ENCODE peak calls at places on chromosomes 11 and 22, in seven cellular contexts. One of them, this sample, is unnamed.

GRCh38 chr11:1878134-1879031 is 13.3 kb downstream of the PRR33 start:
- DNase-seq in MCF 10A: no peak
- DNase-seq in glutamatergic neuron: no peak
- DNase-seq in suprapubic skin: peak
- DNase-seq in lower leg skin: no peak
- DNase-seq in heart left ventricle: peak
- DNase-seq in Peyer's patch: peak
- DNase-seq in this sample: peak

GRCh38 chr11:114354076-114354475 is 46.2 kb downstream of the C11orf71 start:
- DNase-seq in MCF 10A: peak
- DNase-seq in glutamatergic neuron: no peak
- DNase-seq in suprapubic skin: no peak
- DNase-seq in lower leg skin: no peak
- DNase-seq in heart left ventricle: no peak
- DNase-seq in Peyer's patch: no peak
- DNase-seq in this sample: no peak

GRCh38 chr11:212150-213100 is 4.9 kb downstream of the RIC8A start:
- DNase-seq in MCF 10A: no peak
- DNase-seq in glutamatergic neuron: peak
- DNase-seq in suprapubic skin: peak
- DNase-seq in lower leg skin: no peak
- DNase-seq in heart left ventricle: no peak
- DNase-seq in Peyer's patch: peak
- DNase-seq in this sample: no peak

GRCh38 chr11:12691473-12691872 is 17.3 kb downstream of the TEAD1 start:
- DNase-seq in MCF 10A: no peak
- DNase-seq in glutamatergic neuron: no peak
- DNase-seq in suprapubic skin: no peak
- DNase-seq in lower leg skin: no peak
- DNase-seq in heart left ventricle: no peak
- DNase-seq in Peyer's patch: no peak
- DNase-seq in this sample: no peak

GRCh38 chr11:79121351-79121750 is 319.5 kb downstream of the TENM4 start:
- DNase-seq in MCF 10A: no peak
- DNase-seq in glutamatergic neuron: no peak
- DNase-seq in suprapubic skin: no peak
- DNase-seq in lower leg skin: no peak
- DNase-seq in heart left ventricle: no peak
- DNase-seq in Peyer's patch: no peak
- DNase-seq in this sample: no peak

GRCh38 chr11:42170601-42171000 is 711.1 kb upstream of the LRRC4C start:
- DNase-seq in MCF 10A: no peak
- DNase-seq in glutamatergic neuron: no peak
- DNase-seq in suprapubic skin: no peak
- DNase-seq in lower leg skin: no peak
- DNase-seq in heart left ventricle: no peak
- DNase-seq in Peyer's patch: no peak
- DNase-seq in this sample: no peak

GRCh38 chr22:28750471-28750881 is 8.6 kb downstream of the HSCB start:
- DNase-seq in MCF 10A: peak
- DNase-seq in glutamatergic neuron: no peak
- DNase-seq in suprapubic skin: no peak
- DNase-seq in lower leg skin: no peak
- DNase-seq in heart left ventricle: no peak
- DNase-seq in Peyer's patch: no peak
- DNase-seq in this sample: no peak

GRCh38 chr22:23113067-23113846 is 28.5 kb downstream of the RSPH14 start:
- DNase-seq in MCF 10A: no peak
- DNase-seq in glutamatergic neuron: peak
- DNase-seq in suprapubic skin: no peak
- DNase-seq in lower leg skin: no peak
- DNase-seq in heart left ventricle: peak
- DNase-seq in Peyer's patch: no peak
- DNase-seq in this sample: peak

GRCh38 chr11:68780829-68781228 is 29.5 kb upstream of the TESMIN start:
- DNase-seq in MCF 10A: no peak
- DNase-seq in glutamatergic neuron: no peak
- DNase-seq in suprapubic skin: no peak
- DNase-seq in lower leg skin: no peak
- DNase-seq in heart left ventricle: peak
- DNase-seq in Peyer's patch: peak
- DNase-seq in this sample: no peak

GRCh38 chr11:123238297-123238696 is 43.2 kb upstream of the CLMP start:
- DNase-seq in MCF 10A: no peak
- DNase-seq in glutamatergic neuron: no peak
- DNase-seq in suprapubic skin: peak
- DNase-seq in lower leg skin: peak
- DNase-seq in heart left ventricle: peak
- DNase-seq in Peyer's patch: peak
- DNase-seq in this sample: no peak

GRCh38 chr22:41557401-41558240 is 3.2 kb upstream of the CSDC2 start:
- DNase-seq in MCF 10A: peak
- DNase-seq in glutamatergic neuron: peak
- DNase-seq in suprapubic skin: no peak
- DNase-seq in lower leg skin: no peak
- DNase-seq in heart left ventricle: peak
- DNase-seq in Peyer's patch: peak
- DNase-seq in this sample: no peak

GRCh38 chr11:134132808-134133207 is 63.9 kb downstream of the JAM3 start:
- DNase-seq in MCF 10A: no peak
- DNase-seq in glutamatergic neuron: no peak
- DNase-seq in suprapubic skin: no peak
- DNase-seq in lower leg skin: no peak
- DNase-seq in heart left ventricle: no peak
- DNase-seq in Peyer's patch: no peak
- DNase-seq in this sample: no peak

GRCh38 chr11:14454861-14455632 is 44.6 kb downstream of the COPB1 start:
- DNase-seq in MCF 10A: peak
- DNase-seq in glutamatergic neuron: no peak
- DNase-seq in suprapubic skin: no peak
- DNase-seq in lower leg skin: no peak
- DNase-seq in heart left ventricle: no peak
- DNase-seq in Peyer's patch: no peak
- DNase-seq in this sample: no peak

GRCh38 chr11:118435233-118435892 is 929 bp upstream of the KMT2A start:
- DNase-seq in MCF 10A: no peak
- DNase-seq in glutamatergic neuron: peak
- DNase-seq in suprapubic skin: peak
- DNase-seq in lower leg skin: peak
- DNase-seq in heart left ventricle: peak
- DNase-seq in Peyer's patch: peak
- DNase-seq in this sample: peak

GRCh38 chr22:20455709-20456063 is 18.1 kb upstream of the SCARF2 start:
- DNase-seq in MCF 10A: no peak
- DNase-seq in glutamatergic neuron: no peak
- DNase-seq in suprapubic skin: no peak
- DNase-seq in lower leg skin: no peak
- DNase-seq in heart left ventricle: no peak
- DNase-seq in Peyer's patch: no peak
- DNase-seq in this sample: no peak

GRCh38 chr11:119550330-119550729 is 127.4 kb upstream of the THY1 start:
- DNase-seq in MCF 10A: peak
- DNase-seq in glutamatergic neuron: no peak
- DNase-seq in suprapubic skin: no peak
- DNase-seq in lower leg skin: peak
- DNase-seq in heart left ventricle: no peak
- DNase-seq in Peyer's patch: peak
- DNase-seq in this sample: no peak

GRCh38 chr11:113048820-113049555 is 87.8 kb downstream of the NCAM1 start:
- DNase-seq in MCF 10A: peak
- DNase-seq in glutamatergic neuron: no peak
- DNase-seq in suprapubic skin: no peak
- DNase-seq in lower leg skin: no peak
- DNase-seq in heart left ventricle: no peak
- DNase-seq in Peyer's patch: no peak
- DNase-seq in this sample: no peak

GRCh38 chr11:11842426-11843008 is 745 bp downstream of the USP47 start:
- DNase-seq in MCF 10A: peak
- DNase-seq in glutamatergic neuron: no peak
- DNase-seq in suprapubic skin: peak
- DNase-seq in lower leg skin: peak
- DNase-seq in heart left ventricle: peak
- DNase-seq in Peyer's patch: peak
- DNase-seq in this sample: no peak

DNA sequence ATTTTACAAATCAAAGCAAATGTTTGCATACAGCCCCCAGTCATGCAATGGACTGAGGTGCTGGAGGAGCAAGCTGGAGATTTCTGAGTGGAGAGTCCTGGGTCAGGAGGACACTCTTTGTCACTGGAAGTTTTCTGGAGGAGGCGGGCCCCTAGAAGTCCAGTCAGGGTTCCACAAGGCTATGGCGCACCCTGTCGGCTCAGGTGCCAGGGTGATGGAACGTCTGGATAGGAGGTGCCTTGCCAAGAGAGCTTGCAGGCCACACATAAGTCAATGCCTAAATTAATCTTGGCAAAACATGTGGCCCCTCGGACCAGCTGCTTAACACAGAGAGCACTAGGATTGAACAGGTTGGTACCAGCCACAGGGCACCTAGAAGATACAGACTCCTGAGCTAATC is 174.7 kb upstream of the CADM1 start:
- DNase-seq in MCF 10A: no peak
- DNase-seq in glutamatergic neuron: no peak
- DNase-seq in suprapubic skin: no peak
- DNase-seq in lower leg skin: no peak
- DNase-seq in heart left ventricle: peak
- DNase-seq in Peyer's patch: peak
- DNase-seq in this sample: no peak
- TF ChIP-seq CTCF in MCF 10A: no peak
- TF ChIP-seq CTCF in glutamatergic neuron: no peak
- TF ChIP-seq CTCF in suprapubic skin: no peak
- TF ChIP-seq CTCF in lower leg skin: no peak
- TF ChIP-seq CTCF in heart left ventricle: no peak
- TF ChIP-seq CTCF in Peyer's patch: peak
- TF ChIP-seq CTCF in this sample: no peak

GRCh38 chr22:46828323-46829139 is 66.1 kb downstream of the TBC1D22A start:
- DNase-seq in MCF 10A: no peak
- DNase-seq in glutamatergic neuron: no peak
- DNase-seq in suprapubic skin: no peak
- DNase-seq in lower leg skin: no peak
- DNase-seq in heart left ventricle: no peak
- DNase-seq in Peyer's patch: no peak
- DNase-seq in this sample: no peak

GRCh38 chr22:46827072-46827780 is 64.8 kb downstream of the TBC1D22A start:
- DNase-seq in MCF 10A: no peak
- DNase-seq in glutamatergic neuron: peak
- DNase-seq in suprapubic skin: no peak
- DNase-seq in lower leg skin: no peak
- DNase-seq in heart left ventricle: no peak
- DNase-seq in Peyer's patch: no peak
- DNase-seq in this sample: no peak

GRCh38 chr22:46826438-46826837 is 64.0 kb downstream of the TBC1D22A start:
- DNase-seq in MCF 10A: no peak
- DNase-seq in glutamatergic neuron: no peak
- DNase-seq in suprapubic skin: no peak
- DNase-seq in lower leg skin: no peak
- DNase-seq in heart left ventricle: no peak
- DNase-seq in Peyer's patch: no peak
- DNase-seq in this sample: no peak

GRCh38 chr22:46829140-46829891 is 66.9 kb downstream of the TBC1D22A start:
- DNase-seq in MCF 10A: peak
- DNase-seq in glutamatergic neuron: no peak
- DNase-seq in suprapubic skin: no peak
- DNase-seq in lower leg skin: no peak
- DNase-seq in heart left ventricle: no peak
- DNase-seq in Peyer's patch: no peak
- DNase-seq in this sample: no peak

GRCh38 chr22:46827781-46828180 is 65.3 kb downstream of the TBC1D22A start:
- DNase-seq in MCF 10A: no peak
- DNase-seq in glutamatergic neuron: no peak
- DNase-seq in suprapubic skin: no peak
- DNase-seq in lower leg skin: no peak
- DNase-seq in heart left ventricle: no peak
- DNase-seq in Peyer's patch: no peak
- DNase-seq in this sample: no peak
- TF ChIP-seq CTCF in MCF 10A: peak
- TF ChIP-seq CTCF in glutamatergic neuron: no peak
- TF ChIP-seq CTCF in suprapubic skin: no peak
- TF ChIP-seq CTCF in lower leg skin: no peak
- TF ChIP-seq CTCF in heart left ventricle: no peak
- TF ChIP-seq CTCF in Peyer's patch: no peak
- TF ChIP-seq CTCF in this sample: no peak

DNA sequence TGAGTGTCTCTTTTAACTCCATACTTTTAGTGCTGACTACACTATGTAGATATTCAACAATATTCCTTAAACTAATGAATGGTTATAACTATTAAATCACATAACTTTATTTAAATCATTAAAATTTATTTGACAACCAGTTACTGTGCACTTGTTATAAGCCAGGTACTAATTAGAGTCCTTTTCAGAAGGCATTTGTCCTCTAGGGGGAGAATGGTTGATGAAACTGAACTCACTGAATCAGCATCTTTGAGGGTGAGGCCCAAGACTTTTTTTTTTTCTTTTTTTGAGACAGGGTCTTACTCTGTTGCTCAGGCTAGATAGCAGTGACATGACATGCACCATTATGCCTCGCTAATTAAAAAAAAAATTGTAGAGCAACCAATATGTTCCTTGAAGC is 515.6 kb upstream of the CCDC90B start:
- DNase-seq in MCF 10A: peak
- DNase-seq in glutamatergic neuron: no peak
- DNase-seq in suprapubic skin: no peak
- DNase-seq in lower leg skin: no peak
- DNase-seq in heart left ventricle: no peak
- DNase-seq in Peyer's patch: no peak
- DNase-seq in this sample: no peak
- TF ChIP-seq CTCF in MCF 10A: no peak
- TF ChIP-seq CTCF in glutamatergic neuron: no peak
- TF ChIP-seq CTCF in suprapubic skin: no peak
- TF ChIP-seq CTCF in lower leg skin: no peak
- TF ChIP-seq CTCF in heart left ventricle: no peak
- TF ChIP-seq CTCF in Peyer's patch: no peak
- TF ChIP-seq CTCF in this sample: peak

GRCh38 chr11:93904711-93905110 is 54.3 kb upstream of the VSTM5 start:
- DNase-seq in MCF 10A: no peak
- DNase-seq in glutamatergic neuron: no peak
- DNase-seq in suprapubic skin: no peak
- DNase-seq in lower leg skin: no peak
- DNase-seq in heart left ventricle: no peak
- DNase-seq in Peyer's patch: no peak
- DNase-seq in this sample: no peak
- TF ChIP-seq CTCF in MCF 10A: no peak
- TF ChIP-seq CTCF in glutamatergic neuron: no peak
- TF ChIP-seq CTCF in suprapubic skin: no peak
- TF ChIP-seq CTCF in lower leg skin: no peak
- TF ChIP-seq CTCF in heart left ventricle: no peak
- TF ChIP-seq CTCF in Peyer's patch: no peak
- TF ChIP-seq CTCF in this sample: no peak

GRCh38 chr22:33747576-33748180 is 172.6 kb downstream of the LARGE1 start:
- DNase-seq in MCF 10A: no peak
- DNase-seq in glutamatergic neuron: no peak
- DNase-seq in suprapubic skin: no peak
- DNase-seq in lower leg skin: no peak
- DNase-seq in heart left ventricle: peak
- DNase-seq in Peyer's patch: peak
- DNase-seq in this sample: no peak
- TF ChIP-seq CTCF in MCF 10A: no peak
- TF ChIP-seq CTCF in glutamatergic neuron: no peak
- TF ChIP-seq CTCF in suprapubic skin: no peak
- TF ChIP-seq CTCF in lower leg skin: no peak
- TF ChIP-seq CTCF in heart left ventricle: no peak
- TF ChIP-seq CTCF in Peyer's patch: no peak
- TF ChIP-seq CTCF in this sample: no peak